ENCODE peak calls at places on chromosomes 6 and 20, in ten cellular contexts. J, Z, M, Y, L, U, S, V, T and Q are unnamed samples.
A peak's percentile ranks its signal among the peaks of the same experiment; 100 is the strongest.

GRCh38 chr20:12715371-12715770 is 293.4 kb upstream of the SPTLC3 start:
- DNase-seq in J (no peak), Z (no peak), M (no peak), Y (no peak), L (no peak), U (no peak), S (no peak), V (no peak), T (no peak), Q (no peak)

GRCh38 chr6:154865291-154865690 is 129.8 kb upstream of the TIAM2 start:
- DNase-seq in J (no peak), Z (no peak), M (no peak), Y (no peak), L (no peak), U (peak; percentile 64), S (no peak), V (no peak), T (no peak), Q (no peak)

GRCh38 chr6:3013486-3013885 is 13.8 kb downstream of the NQO2 start:
- DNase-seq in J (no peak), Z (peak; percentile 72), M (no peak), Y (no peak), L (no peak), U (peak; percentile 29), S (no peak), V (peak; percentile 84), T (no peak), Q (no peak)

GRCh38 chr6:78746457-78746856 is 120.9 kb upstream of the IRAK1BP1 start:
- DNase-seq in J (no peak), Z (no peak), M (no peak), Y (no peak), L (no peak), U (no peak), S (no peak), V (no peak), T (no peak), Q (no peak)

GRCh38 chr20:25397827-25398226 is 7.2 kb upstream of the ABHD12 start:
- DNase-seq in J (no peak), Z (no peak), M (no peak), Y (no peak), L (no peak), U (no peak), S (no peak), V (peak; percentile 37), T (no peak), Q (no peak)

GRCh38 chr6:19210849-19211590 is 626.1 kb upstream of the ID4 start:
- DNase-seq in J (no peak), Z (no peak), M (peak; percentile 71), Y (no peak), L (no peak), U (no peak), S (no peak), V (no peak), T (no peak), Q (no peak)

GRCh38 chr20:13910492-13910891 is 79.9 kb downstream of the SEL1L2 start:
- DNase-seq in J (no peak), Z (no peak), M (no peak), Y (no peak), L (no peak), U (no peak), S (no peak), V (no peak), T (no peak), Q (no peak)

GRCh38 chr6:91366781-91367180 is 779.9 kb upstream of the MAP3K7 start:
- DNase-seq in J (no peak), Z (no peak), M (no peak), Y (no peak), L (no peak), U (no peak), S (no peak), V (no peak), T (no peak), Q (peak; percentile 13)

GRCh38 chr6:83514877-83515466 is 2.6 kb downstream of the PRSS35 start:
- DNase-seq in J (peak; percentile 59), Z (peak; percentile 38), M (no peak), Y (no peak), L (peak; percentile 46), U (peak; percentile 59), S (no peak), V (peak; percentile 66), T (peak; percentile 49), Q (no peak)

GRCh38 chr6:137715589-137716045 is 151.4 kb upstream of the TNFAIP3 start:
- DNase-seq in J (no peak), Z (no peak), M (no peak), Y (peak; percentile 8), L (peak; percentile 70), U (no peak), S (no peak), V (peak; percentile 37), T (no peak), Q (no peak)

GRCh38 chr6:99031957-99032356 is 84.2 kb upstream of the FBXL4 start:
- DNase-seq in J (no peak), Z (no peak), M (no peak), Y (no peak), L (no peak), U (no peak), S (no peak), V (no peak), T (no peak), Q (no peak)

GRCh38 chr6:127954082-127954481 is 53.2 kb upstream of the THEMIS start:
- DNase-seq in J (no peak), Z (no peak), M (no peak), Y (no peak), L (no peak), U (no peak), S (no peak), V (no peak), T (no peak), Q (no peak)

GRCh38 chr6:27562027-27562410 is 89.1 kb upstream of the ZNF184 start:
- DNase-seq in J (no peak), Z (no peak), M (no peak), Y (no peak), L (no peak), U (peak; percentile 43), S (no peak), V (peak; percentile 40), T (no peak), Q (no peak)

GRCh38 chr6:136886110-136886509 is 36.0 kb upstream of the SLC35D3 start:
- DNase-seq in J (no peak), Z (peak; percentile 60), M (no peak), Y (no peak), L (no peak), U (no peak), S (no peak), V (no peak), T (no peak), Q (no peak)

GRCh38 chr20:33561981-33562601 is 72.2 kb downstream of the CBFA2T2 start:
- DNase-seq in J (no peak), Z (peak; percentile 85), M (peak; percentile 75), Y (no peak), L (no peak), U (peak; percentile 70), S (peak; percentile 88), V (peak; percentile 82), T (peak; percentile 84), Q (peak; percentile 35)

GRCh38 chr20:2330090-2330695 is 34.4 kb downstream of the TGM3 start:
- DNase-seq in J (no peak), Z (no peak), M (peak; percentile 26), Y (no peak), L (no peak), U (no peak), S (peak; percentile 42), V (no peak), T (no peak), Q (no peak)

GRCh38 chr6:423062-423798 is 31.7 kb downstream of the IRF4 start:
- DNase-seq in J (no peak), Z (no peak), M (no peak), Y (no peak), L (no peak), U (no peak), S (no peak), V (no peak), T (no peak), Q (no peak)

GRCh38 chr6:144064402-144064830 is 31.0 kb downstream of the SF3B5 start:
- DNase-seq in J (peak; percentile 69), Z (no peak), M (no peak), Y (peak; percentile 49), L (peak; percentile 62), U (no peak), S (peak; percentile 51), V (no peak), T (peak; percentile 30), Q (no peak)

GRCh38 chr6:159645659-159646058 is 47.4 kb downstream of the SOD2 start:
- DNase-seq in J (no peak), Z (no peak), M (no peak), Y (no peak), L (no peak), U (no peak), S (no peak), V (no peak), T (no peak), Q (no peak)

GRCh38 chr6:53862517-53863457 is 68.0 kb downstream of the LRRC1 start:
- DNase-seq in J (no peak), Z (no peak), M (no peak), Y (no peak), L (no peak), U (peak; percentile 38), S (no peak), V (no peak), T (no peak), Q (no peak)

GRCh38 chr6:36754582-36755434 is 57.2 kb downstream of the RAB44 start:
- DNase-seq in J (no peak), Z (no peak), M (no peak), Y (no peak), L (no peak), U (no peak), S (no peak), V (no peak), T (no peak), Q (no peak)

GRCh38 chr6:44630125-44631028 is 242.9 kb downstream of the CDC5L start:
- DNase-seq in J (peak; percentile 60), Z (peak; percentile 70), M (no peak), Y (no peak), L (peak; percentile 40), U (peak; percentile 53), S (peak; percentile 30), V (peak; percentile 62), T (no peak), Q (peak; percentile 84)

GRCh38 chr6:152471459-152472070 is 165.6 kb downstream of the SYNE1 start:
- DNase-seq in J (no peak), Z (no peak), M (no peak), Y (no peak), L (no peak), U (no peak), S (no peak), V (peak; percentile 85), T (no peak), Q (no peak)

GRCh38 chr20:9214676-9215075 is 145.8 kb downstream of the PLCB4 start:
- DNase-seq in J (no peak), Z (no peak), M (no peak), Y (no peak), L (no peak), U (no peak), S (no peak), V (no peak), T (no peak), Q (no peak)

GRCh38 chr20:9241721-9242427 is 173.0 kb downstream of the PLCB4 start:
- DNase-seq in J (no peak), Z (no peak), M (no peak), Y (no peak), L (no peak), U (no peak), S (peak; percentile 19), V (no peak), T (no peak), Q (no peak)

GRCh38 chr6:151400473-151400872 is 9.1 kb upstream of the ZBTB2 start:
- DNase-seq in J (no peak), Z (peak; percentile 14), M (no peak), Y (no peak), L (no peak), U (peak; percentile 47), S (no peak), V (peak; percentile 25), T (no peak), Q (no peak)

GRCh38 chr6:16305246-16305725 is 66.9 kb downstream of the GMPR start:
- DNase-seq in J (peak; percentile 90), Z (no peak), M (no peak), Y (no peak), L (no peak), U (no peak), S (peak; percentile 31), V (no peak), T (no peak), Q (no peak)

GRCh38 chr6:157669747-157670216 is 153.3 kb upstream of the SNX9 start:
- DNase-seq in J (no peak), Z (peak; percentile 78), M (peak; percentile 89), Y (no peak), L (no peak), U (peak; percentile 61), S (peak; percentile 79), V (peak; percentile 32), T (no peak), Q (no peak)